ENCODE peak calls at places on chromosomes 4 and X, in six cellular contexts. O, D, K, W, I and F are unnamed samples.
A peak's percentile ranks its signal among the peaks of the same experiment; 100 is the strongest.

GRCh38 chrX:139811942-139812629 is 104.1 kb upstream of the MCF2 start:
- DNase-seq in O (no peak), D (no peak), K (no peak), W (no peak), I (no peak), F (no peak)

GRCh38 chr4:156347412-156348075 is 393.9 kb upstream of the CTSO start:
- DNase-seq in O (no peak), D (no peak), K (no peak), W (no peak), I (peak; percentile 3), F (no peak)

GRCh38 chrX:71542411-71542810 is 9.5 kb downstream of the OGT start:
- DNase-seq in O (no peak), D (no peak), K (no peak), W (no peak), I (peak; percentile 21), F (peak; percentile 42)

GRCh38 chr4:100913685-100914084 is 395.9 kb upstream of the EMCN start:
- DNase-seq in O (no peak), D (no peak), K (no peak), W (no peak), I (no peak), F (no peak)

GRCh38 chr4:94650690-94651089 is 107.1 kb upstream of the BMPR1B start:
- DNase-seq in O (no peak), D (no peak), K (no peak), W (no peak), I (no peak), F (no peak)

GRCh38 chr4:139469869-139470268 is 15.9 kb downstream of the RAB33B start:
- DNase-seq in O (no peak), D (no peak), K (no peak), W (no peak), I (no peak), F (no peak)

GRCh38 chrX:9510980-9511379 is 46.1 kb downstream of the TBL1X start:
- DNase-seq in O (no peak), D (no peak), K (no peak), W (no peak), I (no peak), F (no peak)

GRCh38 chr4:41418444-41418843 is 119.5 kb upstream of the LIMCH1 start:
- DNase-seq in O (peak; percentile 71), D (no peak), K (no peak), W (no peak), I (peak; percentile 6), F (no peak)

GRCh38 chrX:17590892-17591740 is 146.2 kb upstream of the SCML1 start:
- DNase-seq in O (peak; percentile 53), D (no peak), K (no peak), W (peak; percentile 23), I (peak; percentile 90), F (peak; percentile 75)

GRCh38 chrX:50910685-50911176 is at the start of gene BMP15:
- DNase-seq in O (no peak), D (no peak), K (no peak), W (no peak), I (no peak), F (no peak)

GRCh38 chrX:106959897-106960296 is 39.7 kb downstream of the CLDN2 start:
- DNase-seq in O (peak; percentile 3), D (no peak), K (no peak), W (no peak), I (peak; percentile 75), F (peak; percentile 7)

GRCh38 chr4:110211007-110211769 is 12.8 kb upstream of the ELOVL6 start:
- DNase-seq in O (peak; percentile 71), D (no peak), K (no peak), W (peak; percentile 65), I (peak; percentile 50), F (peak; percentile 79)

GRCh38 chr4:22522206-22522605 is 6.3 kb upstream of the ADGRA3 start:
- DNase-seq in O (no peak), D (no peak), K (no peak), W (no peak), I (no peak), F (no peak)

GRCh38 chrX:38175140-38175539 is 45.5 kb downstream of the SRPX start:
- DNase-seq in O (no peak), D (no peak), K (no peak), W (peak; percentile 17), I (peak; percentile 48), F (peak; percentile 55)

GRCh38 chrX:50613846-50614245 is 143.2 kb upstream of the DGKK start:
- DNase-seq in O (no peak), D (no peak), K (no peak), W (no peak), I (no peak), F (no peak)

GRCh38 chr4:57612279-57612678 is 502.1 kb upstream of the IGFBP7 start:
- DNase-seq in O (no peak), D (no peak), K (no peak), W (no peak), I (peak; percentile 37), F (peak; percentile 51)

GRCh38 chr4:39637572-39638357 is 900 bp downstream of the SMIM14 start:
- DNase-seq in O (peak; percentile 46), D (no peak), K (no peak), W (no peak), I (peak; percentile 82), F (peak; percentile 73)

GRCh38 chr4:3440979-3441500 is 728 bp upstream of the HGFAC start:
- DNase-seq in O (peak; percentile 49), D (no peak), K (no peak), W (no peak), I (no peak), F (no peak)

GRCh38 chrX:43008356-43008755 is 230.4 kb upstream of the PPP1R2C start:
- DNase-seq in O (no peak), D (no peak), K (no peak), W (no peak), I (no peak), F (no peak)

GRCh38 chr4:117370944-117371665 is 285.7 kb upstream of the TRAM1L1 start:
- DNase-seq in O (no peak), D (no peak), K (no peak), W (no peak), I (no peak), F (no peak)

GRCh38 chr4:60744767-60745166 is 455.4 kb upstream of the ADGRL3 start:
- DNase-seq in O (peak; percentile 13), D (no peak), K (no peak), W (no peak), I (peak; percentile 19), F (no peak)

GRCh38 chr4:111398906-111399330 is 746.3 kb upstream of the FAM241A start:
- DNase-seq in O (peak; percentile 27), D (no peak), K (no peak), W (no peak), I (no peak), F (peak; percentile 41)

GRCh38 chr4:40307627-40308497 is 27.3 kb upstream of the CHRNA9 start:
- DNase-seq in O (no peak), D (peak; percentile 57), K (peak; percentile 57), W (no peak), I (no peak), F (no peak)